ENCODE peak calls at places on chromosomes 3 and 15, in seven cellular contexts. C is body of pancreas, A is mesothelial cell of epicardium, U is AG10803, W is HFF-Myc, Q is dorsolateral prefrontal cortex, Z is tibial artery. V is an unnamed sample.

GRCh38 chr3:160412477-160412876 is 13.0 kb downstream of the SMC4 start:
- DNase-seq in C (no peak), A (no peak), U (no peak), W (no peak), Q (no peak), Z (no peak), V (no peak)

GRCh38 chr3:14467723-14468620 is 65.6 kb downstream of the SLC6A6 start:
- DNase-seq in C (peak; percentile 39), A (no peak), U (peak; percentile 28), W (no peak), Q (peak; percentile 67), Z (no peak), V (peak; percentile 73)

GRCh38 chr15:96869122-96869521 is 538.6 kb downstream of the NR2F2 start:
- DNase-seq in C (no peak), A (no peak), U (no peak), W (no peak), Q (no peak), Z (no peak), V (no peak)

GRCh38 chr15:76185716-76186115 is 125.6 kb downstream of the ETFA start:
- DNase-seq in C (peak; percentile 34), A (no peak), U (peak; percentile 74), W (no peak), Q (no peak), Z (no peak), V (no peak)

GRCh38 chr3:113234688-113235260 is 23.4 kb downstream of the BOC start:
- DNase-seq in C (no peak), A (no peak), U (peak; percentile 44), W (no peak), Q (no peak), Z (no peak), V (no peak)

GRCh38 chr15:92277776-92278175 is 115.9 kb upstream of the ST8SIA2 start:
- DNase-seq in C (no peak), A (no peak), U (peak; percentile 32), W (no peak), Q (no peak), Z (no peak), V (no peak)

GRCh38 chr3:186213946-186214345 is 105.1 kb upstream of the ETV5 start:
- DNase-seq in C (no peak), A (no peak), U (no peak), W (no peak), Q (no peak), Z (no peak), V (no peak)

GRCh38 chr3:151379083-151379734 is 5.3 kb downstream of the P2RY12 start:
- DNase-seq in C (no peak), A (peak; percentile 29), U (no peak), W (no peak), Q (no peak), Z (peak; percentile 22), V (peak; percentile 41)

GRCh38 chr15:58555168-58556027 is 123.6 kb downstream of the LIPC start:
- DNase-seq in C (no peak), A (no peak), U (no peak), W (no peak), Q (no peak), Z (no peak), V (no peak)

GRCh38 chr3:161081675-161082462 is 23.3 kb downstream of the B3GALNT1 start:
- DNase-seq in C (no peak), A (no peak), U (no peak), W (no peak), Q (no peak), Z (no peak), V (no peak)

GRCh38 chr3:160931474-160931873 is 173.7 kb downstream of the B3GALNT1 start:
- DNase-seq in C (no peak), A (no peak), U (peak; percentile 57), W (peak; percentile 40), Q (no peak), Z (no peak), V (no peak)

GRCh38 chr3:53938645-53939044 is 47.0 kb upstream of the SELENOK start:
- DNase-seq in C (peak; percentile 42), A (no peak), U (peak; percentile 49), W (peak; percentile 16), Q (no peak), Z (no peak), V (no peak)

GRCh38 chr3:101509811-101510210 is 3.2 kb downstream of the SENP7 start:
- DNase-seq in C (no peak), A (no peak), U (peak; percentile 45), W (no peak), Q (no peak), Z (no peak), V (no peak)

GRCh38 chr15:33149919-33150318 is 44.6 kb downstream of the FMN1 start:
- DNase-seq in C (no peak), A (no peak), U (peak; percentile 53), W (no peak), Q (no peak), Z (no peak), V (no peak)

GRCh38 chr3:3053974-3054373 is 56.2 kb downstream of the IL5RA start:
- DNase-seq in C (no peak), A (no peak), U (no peak), W (no peak), Q (no peak), Z (no peak), V (no peak)

GRCh38 chr3:129228891-129229585 is 20.4 kb upstream of the COPG1 start:
- DNase-seq in C (no peak), A (no peak), U (peak; percentile 80), W (peak; percentile 74), Q (no peak), Z (no peak), V (no peak)

GRCh38 chr3:147393261-147393964 is 12.9 kb downstream of the ZIC4 start:
- DNase-seq in C (no peak), A (no peak), U (peak; percentile 56), W (no peak), Q (peak; percentile 77), Z (no peak), V (no peak)

GRCh38 chr15:71455107-71455506 is 339.8 kb downstream of the THSD4 start:
- DNase-seq in C (no peak), A (no peak), U (no peak), W (no peak), Q (no peak), Z (no peak), V (no peak)

GRCh38 chr3:46866032-46866595 is 2.9 kb upstream of the MYL3 start:
- DNase-seq in C (no peak), A (no peak), U (no peak), W (no peak), Q (no peak), Z (no peak), V (no peak)

GRCh38 chr3:78875851-78876250 is 891.9 kb downstream of the ROBO1 start:
- DNase-seq in C (no peak), A (no peak), U (no peak), W (no peak), Q (no peak), Z (no peak), V (no peak)

GRCh38 chr3:73622135-73622534 is 2.6 kb downstream of the PDZRN3 start:
- DNase-seq in C (peak; percentile 77), A (no peak), U (peak; percentile 63), W (no peak), Q (no peak), Z (peak; percentile 45), V (peak; percentile 52)

GRCh38 chr3:99635348-99635747 is 3.0 kb upstream of the COL8A1 start:
- DNase-seq in C (no peak), A (no peak), U (no peak), W (no peak), Q (no peak), Z (no peak), V (no peak)

GRCh38 chr3:99638244-99638948 is at the start of gene COL8A1:
- DNase-seq in C (peak; percentile 22), A (no peak), U (peak; percentile 90), W (no peak), Q (peak; percentile 46), Z (peak; percentile 90), V (peak; percentile 62)

GRCh38 chr3:99637041-99637380 is 1.4 kb upstream of the COL8A1 start:
- DNase-seq in C (no peak), A (no peak), U (no peak), W (no peak), Q (no peak), Z (no peak), V (no peak)

GRCh38 chr3:99639579-99639978 is 1.2 kb downstream of the COL8A1 start:
- DNase-seq in C (no peak), A (no peak), U (peak; percentile 56), W (no peak), Q (no peak), Z (no peak), V (no peak)

GRCh38 chr3:99637381-99638111 is 848 bp upstream of the COL8A1 start:
- DNase-seq in C (no peak), A (no peak), U (peak; percentile 76), W (peak; percentile 76), Q (no peak), Z (peak; percentile 45), V (peak; percentile 49)
- TF ChIP-seq CTCF in C (no peak), A (no peak), U (no peak), W (no peak), Q (no peak), Z (no peak), V (no peak)

GRCh38 chr3:170222647-170223541 is 670 bp downstream of the PRKCI start:
- DNase-seq in C (peak; percentile 48), A (peak; percentile 22), U (peak; percentile 16), W (no peak), Q (no peak), Z (peak; percentile 39), V (peak; percentile 54)
- TF ChIP-seq CTCF in C (peak; percentile 16), A (no peak), U (peak; percentile 42), W (no peak), Q (no peak), Z (no peak), V (no peak)

DNA sequence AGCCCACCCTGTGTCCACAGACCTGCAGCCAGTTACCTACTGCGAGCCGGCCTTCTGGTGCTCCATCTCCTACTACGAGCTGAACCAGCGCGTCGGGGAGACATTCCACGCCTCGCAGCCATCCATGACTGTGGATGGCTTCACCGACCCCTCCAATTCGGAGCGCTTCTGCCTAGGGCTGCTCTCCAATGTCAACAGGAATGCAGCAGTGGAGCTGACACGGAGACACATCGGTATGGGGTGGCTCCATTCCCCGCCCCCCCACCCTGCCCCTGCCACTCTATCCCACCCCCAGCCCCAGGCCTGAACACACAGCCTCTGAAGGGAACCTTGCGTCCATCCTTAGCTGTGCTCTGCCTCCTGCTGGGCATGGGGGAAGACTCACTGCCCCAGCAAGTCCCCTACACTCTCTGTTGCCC is 73.2 kb downstream of the AAGAB start:
- DNase-seq in C (no peak), A (no peak), U (no peak), W (no peak), Q (no peak), Z (peak; percentile 15), V (no peak)
- TF ChIP-seq CTCF in C (peak; percentile 15), A (no peak), U (no peak), W (no peak), Q (no peak), Z (no peak), V (no peak)

DNA sequence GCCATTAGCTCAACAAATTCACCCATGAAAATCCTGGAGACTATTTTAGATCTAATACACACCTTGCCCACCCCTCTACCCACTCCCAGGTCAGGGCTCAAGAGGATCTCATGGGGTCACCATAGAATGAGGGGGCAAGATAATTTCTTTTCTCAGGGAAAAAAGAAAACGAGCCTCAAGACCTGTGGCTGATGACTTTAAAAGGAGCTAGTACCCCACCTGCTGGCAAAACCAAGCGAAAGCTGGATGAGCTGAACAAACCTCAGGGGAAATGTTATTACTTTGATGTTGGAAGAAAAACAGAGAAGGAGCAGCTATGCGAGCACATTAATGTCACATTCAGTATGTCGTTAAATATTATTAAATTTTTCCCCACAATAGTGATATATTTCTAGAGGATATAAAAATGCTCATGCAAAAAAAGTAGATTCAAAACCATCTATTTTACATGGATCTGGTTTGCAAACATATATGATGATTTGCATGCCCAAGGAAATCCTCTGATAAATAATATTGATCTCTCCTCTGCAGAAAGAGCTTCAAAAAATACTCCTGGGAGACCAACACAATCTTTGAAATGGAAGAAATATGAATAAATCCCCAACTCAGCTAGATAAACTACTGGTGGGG is 37.7 kb downstream of the PLD1 start:
- DNase-seq in C (peak; percentile 66), A (no peak), U (peak; percentile 62), W (peak; percentile 47), Q (no peak), Z (peak; percentile 59), V (peak; percentile 59)
- TF ChIP-seq CTCF in C (peak; percentile 70), A (peak; percentile 50), U (peak; percentile 85), W (peak; percentile 80), Q (peak; percentile 68), Z (peak; percentile 78), V (peak; percentile 63)